ENCODE peak calls at places on chromosome 17, in eight cellular contexts. X, Y, C, D, H, U, Z and Q are unnamed samples.

GRCh38 chr17:64626827-64627226 is 35.3 kb downstream of the SMURF2 start:
- DNase-seq in C (no peak), Y (no peak), Z (no peak), X (no peak), U (no peak), D (no peak), H (no peak), Q (no peak)

GRCh38 chr17:55702150-55702549 is 20.5 kb downstream of the TMEM100 start:
- DNase-seq in D (no peak), H (no peak), C (no peak), U (no peak), Z (no peak), X (no peak), Y (no peak), Q (no peak)

GRCh38 chr17:41645371-41646063 is 21.1 kb upstream of the KRT17 start:
- DNase-seq in D (no peak), Z (no peak), X (peak), Y (no peak), C (no peak), H (peak), U (no peak), Q (peak)

GRCh38 chr17:61400058-61400785 is 579 bp downstream of the TBX2 start:
- DNase-seq in H (peak), Y (no peak), X (peak), U (no peak), D (no peak), C (no peak), Z (no peak), Q (peak)

GRCh38 chr17:45722161-45722560 is 62.0 kb upstream of the CRHR1 start:
- DNase-seq in Z (peak), D (no peak), Y (no peak), C (no peak), H (peak), U (peak), X (no peak), Q (peak)

GRCh38 chr17:80565347-80566053 is 20.9 kb downstream of the RPTOR start:
- DNase-seq in D (no peak), Y (no peak), Z (no peak), H (no peak), C (no peak), X (no peak), U (no peak), Q (no peak)

GRCh38 chr17:32496348-32497078 is 9.7 kb downstream of the CDK5R1 start:
- DNase-seq in X (peak), D (no peak), U (no peak), H (peak), Y (no peak), C (no peak), Z (no peak), Q (peak)

GRCh38 chr17:47295037-47295873 is 28.5 kb upstream of the EFCAB13 start:
- DNase-seq in D (no peak), C (no peak), Z (no peak), U (no peak), Y (no peak), X (no peak), H (no peak), Q (no peak)

GRCh38 chr17:50638851-50639767 is 4.4 kb downstream of the ABCC3 start:
- DNase-seq in H (peak), Z (peak), D (no peak), C (peak), U (no peak), X (peak), Y (no peak), Q (peak)

GRCh38 chr17:82889496-82890338 is 49.9 kb upstream of the ZNF750 start:
- DNase-seq in D (no peak), C (peak), Z (no peak), X (no peak), Y (no peak), U (peak), H (no peak), Q (no peak)

GRCh38 chr17:4249452-4250029 is 14.2 kb downstream of the ANKFY1 start:
- DNase-seq in U (peak), C (no peak), H (peak), Z (peak), X (no peak), D (peak), Y (no peak), Q (peak)

GRCh38 chr17:39573447-39574298 is 34.0 kb downstream of the NEUROD2 start:
- DNase-seq in Z (peak), X (peak), C (peak), D (peak), U (peak), H (peak), Y (no peak), Q (peak)

GRCh38 chr17:57834146-57834741 is 15.6 kb downstream of the MRPS23 start:
- DNase-seq in H (peak), Y (peak), C (peak), D (no peak), U (peak), Z (no peak), X (peak), Q (peak)

GRCh38 chr17:51119415-51120356 is 982 bp downstream of the SPAG9 start:
- DNase-seq in X (no peak), U (no peak), Z (peak), H (peak), Y (peak), C (peak), D (peak), Q (peak)

GRCh38 chr17:47603830-47604229 is 45.9 kb upstream of the KPNB1 start:
- DNase-seq in U (no peak), H (no peak), D (no peak), Z (no peak), Y (no peak), X (no peak), C (no peak), Q (no peak)

GRCh38 chr17:58447039-58447975 is 30.0 kb upstream of the RNF43 start:
- DNase-seq in Y (peak), U (peak), X (peak), D (peak), C (peak), Z (peak), H (peak), Q (peak)

GRCh38 chr17:62591323-62591722 is 36.1 kb upstream of the MRC2 start:
- DNase-seq in Z (no peak), C (no peak), H (no peak), Y (no peak), X (no peak), U (no peak), D (no peak), Q (no peak)

GRCh38 chr17:48610282-48611211 is at the start of gene HOXB7:
- DNase-seq in C (no peak), Y (no peak), Z (peak), X (no peak), U (no peak), D (no peak), H (peak), Q (peak)

GRCh38 chr17:1532836-1533602 is 16.6 kb upstream of the INPP5K start:
- DNase-seq in U (no peak), D (peak), C (no peak), Z (no peak), X (no peak), Y (peak), H (peak), Q (peak)

GRCh38 chr17:27290916-27291598 is 2.9 kb upstream of the WSB1 start:
- DNase-seq in Y (no peak), Z (no peak), D (no peak), H (no peak), X (no peak), U (peak), C (no peak), Q (no peak)

GRCh38 chr17:60223456-60223855 is 73.7 kb downstream of the CA4 start:
- DNase-seq in Y (no peak), C (no peak), X (no peak), Z (no peak), D (no peak), U (no peak), H (no peak), Q (no peak)

GRCh38 chr17:67431210-67432015 is 54.3 kb downstream of the PITPNC1 start:
- DNase-seq in Y (no peak), C (no peak), D (no peak), H (peak), U (no peak), Z (peak), X (peak), Q (peak)

GRCh38 chr17:49565948-49566491 is 9.7 kb upstream of the NXPH3 start:
- DNase-seq in Z (no peak), D (no peak), C (peak), Y (no peak), X (peak), H (no peak), U (peak), Q (no peak)